ENCODE peak calls at places on chromosomes 13 and 19, in seven cellular contexts. C, M, S, D, Z, F and N are unnamed samples.
A peak's percentile ranks its signal among the peaks of the same experiment; 100 is the strongest.

GRCh38 chr19:49506575-49507105 is 5.8 kb upstream of the FCGRT start:
- DNase-seq in S (no peak), D (no peak), F (no peak), C (peak; percentile 52), M (no peak), Z (peak; percentile 22), N (peak; percentile 54)

GRCh38 chr13:97316390-97316789 is 94.3 kb downstream of the MBNL2 start:
- DNase-seq in S (no peak), D (no peak), M (no peak), Z (no peak), F (no peak), C (peak; percentile 57), N (no peak)

GRCh38 chr13:20824762-20825161 is 51.0 kb upstream of the EEF1AKMT1 start:
- DNase-seq in Z (no peak), C (no peak), S (no peak), D (no peak), M (no peak), F (no peak), N (no peak)

GRCh38 chr13:102726430-102726829 is 31.6 kb upstream of the METTL21C start:
- DNase-seq in Z (no peak), F (no peak), M (peak; percentile 80), D (no peak), S (no peak), C (no peak), N (no peak)

GRCh38 chr13:45859682-45860081 is 8.1 kb upstream of the SIAH3 start:
- DNase-seq in Z (no peak), S (no peak), D (no peak), C (no peak), M (peak; percentile 2), F (no peak), N (no peak)

GRCh38 chr13:48491423-48492122 is 41.3 kb downstream of the RCBTB2 start:
- DNase-seq in C (no peak), F (no peak), S (no peak), Z (no peak), M (no peak), D (no peak), N (no peak)

GRCh38 chr13:40116008-40116407 is 460.5 kb downstream of the COG6 start:
- DNase-seq in S (no peak), F (no peak), C (no peak), Z (no peak), M (no peak), D (no peak), N (no peak)

GRCh38 chr19:41994521-41994971 is 516 bp upstream of the ATP1A3 start:
- DNase-seq in C (no peak), S (no peak), M (no peak), F (no peak), D (no peak), Z (no peak), N (no peak)

GRCh38 chr13:93158565-93158964 is 68.0 kb upstream of the GPC6 start:
- DNase-seq in M (no peak), S (no peak), C (no peak), D (no peak), F (no peak), Z (no peak), N (no peak)

GRCh38 chr19:10402441-10403038 is 802 bp downstream of the CDC37 start:
- DNase-seq in S (no peak), D (no peak), Z (no peak), C (no peak), F (no peak), M (no peak), N (no peak)

GRCh38 chr13:22964245-22964966 is 216.4 kb upstream of the SGCG start:
- DNase-seq in M (no peak), C (no peak), S (peak; percentile 41), D (no peak), F (no peak), Z (no peak), N (no peak)

GRCh38 chr19:38228005-38228377 is 4.0 kb upstream of the DPF1 start:
- DNase-seq in C (no peak), S (no peak), F (no peak), D (no peak), Z (no peak), M (no peak), N (no peak)

GRCh38 chr13:75927183-75927582 is 291.1 kb downstream of the LMO7 start:
- DNase-seq in M (no peak), S (no peak), Z (no peak), F (no peak), C (no peak), D (no peak), N (no peak)

GRCh38 chr13:81275666-81276258 is 934.8 kb upstream of the SPRY2 start:
- DNase-seq in Z (no peak), S (no peak), M (no peak), F (no peak), C (no peak), D (no peak), N (no peak)

GRCh38 chr13:47656651-47657050 is 344.4 kb downstream of the SUCLA2 start:
- DNase-seq in Z (no peak), S (no peak), F (no peak), C (no peak), D (no peak), M (no peak), N (no peak)

GRCh38 chr13:99356216-99357089 is 49.3 kb upstream of the GPR183 start:
- DNase-seq in D (no peak), Z (peak; percentile 11), S (no peak), F (no peak), M (no peak), C (peak; percentile 52), N (peak; percentile 57)